ENCODE peak calls at places on chromosomes 3 and 15, in eight cellular contexts. T, I, L, V, Z, P, K and R are unnamed samples.

GRCh38 chr15:48358229-48358641 is 27.0 kb downstream of the DUT start:
- DNase-seq in T (no peak), I (no peak), L (no peak), V (peak; percentile 29), Z (no peak), P (no peak), K (no peak), R (no peak)

GRCh38 chr3:156037356-156037755 is 83.0 kb upstream of the KCNAB1 start:
- DNase-seq in T (no peak), I (no peak), L (no peak), V (no peak), Z (no peak), P (no peak), K (no peak), R (no peak)

GRCh38 chr15:67927501-67928156 is 87.8 kb upstream of the RNU6-1 start:
- DNase-seq in T (no peak), I (peak; percentile 86), L (no peak), V (peak; percentile 44), Z (no peak), P (peak; percentile 68), K (peak; percentile 73), R (no peak)

GRCh38 chr3:9704343-9705322 is 1.0 kb downstream of the CPNE9 start:
- DNase-seq in T (no peak), I (peak; percentile 72), L (peak; percentile 89), V (no peak), Z (peak; percentile 9), P (peak; percentile 65), K (peak; percentile 61), R (no peak)

GRCh38 chr3:10940106-10940505 is 52.4 kb upstream of the SLC6A1 start:
- DNase-seq in T (no peak), I (peak; percentile 32), L (no peak), V (no peak), Z (no peak), P (no peak), K (no peak), R (no peak)

GRCh38 chr3:48215466-48215865 is 7.8 kb upstream of the CAMP start:
- DNase-seq in T (no peak), I (peak; percentile 66), L (no peak), V (no peak), Z (no peak), P (no peak), K (peak; percentile 67), R (no peak)

GRCh38 chr3:113266738-113267137 is 55.4 kb downstream of the BOC start:
- DNase-seq in T (no peak), I (no peak), L (no peak), V (no peak), Z (no peak), P (no peak), K (no peak), R (no peak)

GRCh38 chr3:194548346-194549321 is 61.8 kb upstream of the ATP13A3 start:
- DNase-seq in T (no peak), I (no peak), L (no peak), V (no peak), Z (no peak), P (no peak), K (no peak), R (no peak)

GRCh38 chr15:47431501-47431900 is 285.8 kb upstream of the SEMA6D start:
- DNase-seq in T (no peak), I (no peak), L (no peak), V (no peak), Z (no peak), P (peak; percentile 50), K (no peak), R (no peak)

GRCh38 chr15:25527118-25527517 is 88.3 kb upstream of the UBE3A start:
- DNase-seq in T (no peak), I (no peak), L (no peak), V (no peak), Z (no peak), P (no peak), K (no peak), R (no peak)

GRCh38 chr3:168974628-168975403 is 688.7 kb downstream of the MECOM start:
- DNase-seq in T (no peak), I (no peak), L (no peak), V (no peak), Z (no peak), P (no peak), K (no peak), R (no peak)

GRCh38 chr3:30980993-30981392 is 86.5 kb upstream of the GADL1 start:
- DNase-seq in T (no peak), I (no peak), L (no peak), V (no peak), Z (no peak), P (no peak), K (no peak), R (no peak)

GRCh38 chr3:94401466-94401865 is 338.6 kb downstream of the NSUN3 start:
- DNase-seq in T (no peak), I (no peak), L (no peak), V (no peak), Z (no peak), P (no peak), K (no peak), R (no peak)

GRCh38 chr3:50447290-50447840 is 56.1 kb downstream of the CACNA2D2 start:
- DNase-seq in T (no peak), I (peak; percentile 86), L (no peak), V (no peak), Z (no peak), P (no peak), K (no peak), R (no peak)

GRCh38 chr15:47374222-47374621 is 343.1 kb upstream of the SEMA6D start:
- DNase-seq in T (no peak), I (no peak), L (no peak), V (no peak), Z (peak; percentile 73), P (peak; percentile 16), K (no peak), R (no peak)

GRCh38 chr3:64928683-64929082 is 240.9 kb upstream of the ADAMTS9 start:
- DNase-seq in T (no peak), I (no peak), L (no peak), V (no peak), Z (no peak), P (no peak), K (no peak), R (no peak)

GRCh38 chr3:127124135-127124534 is 68.8 kb upstream of the PRR23E start:
- DNase-seq in T (no peak), I (no peak), L (no peak), V (no peak), Z (no peak), P (no peak), K (no peak), R (no peak)

GRCh38 chr15:95485367-95485766 is 845.1 kb upstream of the NR2F2 start:
- DNase-seq in T (no peak), I (no peak), L (no peak), V (no peak), Z (no peak), P (no peak), K (no peak), R (no peak)

GRCh38 chr3:128416578-128417150 is 50.0 kb downstream of the DNAJB8 start:
- DNase-seq in T (no peak), I (no peak), L (peak; percentile 66), V (peak; percentile 49), Z (no peak), P (peak; percentile 98), K (no peak), R (no peak)

GRCh38 chr3:146313411-146314111 is 62.7 kb upstream of the PLSCR4 start:
- DNase-seq in T (no peak), I (no peak), L (no peak), V (no peak), Z (no peak), P (no peak), K (no peak), R (no peak)

GRCh38 chr15:76258460-76258859 is 52.8 kb downstream of the ETFA start:
- DNase-seq in T (no peak), I (no peak), L (no peak), V (no peak), Z (peak; percentile 98), P (no peak), K (no peak), R (no peak)

GRCh38 chr15:25239471-25240345 is 199.1 kb downstream of the UBE3A start:
- DNase-seq in T (no peak), I (peak; percentile 42), L (no peak), V (no peak), Z (no peak), P (no peak), K (no peak), R (no peak)

GRCh38 chr15:77032647-77033416 is 37.9 kb downstream of the PSTPIP1 start:
- DNase-seq in T (peak; percentile 8), I (peak; percentile 67), L (no peak), V (no peak), Z (no peak), P (no peak), K (peak; percentile 48), R (no peak)

GRCh38 chr3:77513541-77513940 is 473.6 kb downstream of the ROBO2 start:
- DNase-seq in T (no peak), I (no peak), L (no peak), V (no peak), Z (no peak), P (no peak), K (no peak), R (no peak)

GRCh38 chr3:10205461-10206165 is 40.9 kb downstream of the IRAK2 start:
- DNase-seq in T (peak; percentile 42), I (no peak), L (no peak), V (no peak), Z (no peak), P (peak; percentile 85), K (peak; percentile 92), R (no peak)

GRCh38 chr15:89349212-89349558 is 14.6 kb upstream of the POLG start:
- DNase-seq in T (no peak), I (no peak), L (no peak), V (no peak), Z (no peak), P (no peak), K (no peak), R (no peak)

GRCh38 chr3:64214002-64214696 is 11.1 kb downstream of the PRICKLE2 start:
- DNase-seq in T (peak; percentile 78), I (peak; percentile 67), L (no peak), V (no peak), Z (no peak), P (peak; percentile 78), K (peak; percentile 68), R (no peak)

GRCh38 chr15:90205050-90205848 is 4.1 kb downstream of the SEMA4B start:
- DNase-seq in T (no peak), I (no peak), L (no peak), V (no peak), Z (peak; percentile 56), P (no peak), K (no peak), R (no peak)